ENCODE peak calls at places on chromosomes 5 and 9, in ten cellular contexts. X is AG09309, G is thoracic aorta, E is GM13976, U is endothelial cell, C is nephron progenitor cell, L is progenitor cell of endocrine pancreas, Q is fibroblast of lung, W is mammary epithelial cell, T is H9. Z is an unnamed sample.

GRCh38 chr9:79988126-79988525 is 416.4 kb downstream of the TLE4 start:
- DNase-seq in W (no peak), G (no peak), Q (no peak), U (no peak), X (no peak), T (no peak), C (no peak), L (no peak), E (no peak), Z (no peak)

GRCh38 chr5:172106511-172107356 is 81.3 kb downstream of the STK10 start:
- DNase-seq in X (no peak), U (peak), L (peak), G (no peak), Q (no peak), W (no peak), C (peak), E (peak), T (peak), Z (no peak)

GRCh38 chr9:98365724-98366123 is 110.3 kb upstream of the TBC1D2 start:
- DNase-seq in G (no peak), X (no peak), Q (no peak), L (no peak), W (no peak), T (no peak), E (no peak), C (no peak), U (no peak), Z (no peak)

GRCh38 chr9:93951655-93952118 is 3.5 kb downstream of the BARX1 start:
- DNase-seq in X (no peak), G (no peak), C (peak), Q (no peak), L (no peak), U (no peak), W (no peak), T (peak), E (no peak), Z (no peak)

GRCh38 chr9:6592231-6592630 is 53.3 kb downstream of the GLDC start:
- DNase-seq in G (no peak), C (no peak), T (no peak), W (no peak), Q (no peak), U (no peak), X (no peak), L (no peak), E (no peak), Z (no peak)

GRCh38 chr5:154756871-154757646 is 1.9 kb downstream of the LARP1 start:
- DNase-seq in T (no peak), W (peak), Q (peak), X (no peak), L (no peak), U (peak), G (no peak), C (peak), E (peak), Z (peak)

GRCh38 chr5:95669540-95669939 is 13.3 kb downstream of the SPATA9 start:
- DNase-seq in T (peak), X (peak), W (no peak), C (no peak), E (no peak), Q (peak), L (no peak), G (peak), U (no peak), Z (no peak)

GRCh38 chr5:169703803-169704202 is 66.7 kb downstream of the DOCK2 start:
- DNase-seq in L (no peak), G (no peak), T (no peak), E (no peak), W (no peak), U (no peak), X (no peak), Q (peak), C (no peak), Z (no peak)

GRCh38 chr9:85960688-85961093 is 19.7 kb downstream of the NAA35 start:
- DNase-seq in L (no peak), W (no peak), T (no peak), C (no peak), Q (no peak), E (no peak), U (no peak), G (no peak), X (no peak), Z (no peak)

GRCh38 chr5:167642779-167643517 is 648.5 kb upstream of the WWC1 start:
- DNase-seq in C (no peak), W (peak), T (no peak), G (no peak), L (no peak), E (no peak), Q (peak), X (peak), U (no peak), Z (peak)

GRCh38 chr5:173789031-173789920 is 98.9 kb upstream of the CPEB4 start:
- DNase-seq in W (peak), U (no peak), C (no peak), T (no peak), G (no peak), Q (peak), E (peak), X (peak), L (no peak), Z (peak)

GRCh38 chr5:90813392-90813791 is 254.8 kb downstream of the ADGRV1 start:
- DNase-seq in T (no peak), X (no peak), E (no peak), U (no peak), G (no peak), L (no peak), C (no peak), Q (no peak), W (no peak), Z (no peak)

GRCh38 chr5:151068189-151068570 is 12.7 kb downstream of the TNIP1 start:
- DNase-seq in G (no peak), C (no peak), Q (no peak), E (no peak), U (no peak), X (no peak), L (no peak), T (no peak), W (no peak), Z (no peak)

GRCh38 chr5:36658016-36658415 is 51.6 kb downstream of the SLC1A3 start:
- DNase-seq in T (no peak), Q (peak), E (no peak), X (no peak), L (no peak), W (no peak), U (no peak), G (no peak), C (no peak), Z (no peak)

GRCh38 chr5:24535646-24536045 is 109.1 kb downstream of the CDH10 start:
- DNase-seq in C (no peak), G (no peak), U (no peak), X (no peak), E (no peak), L (no peak), W (no peak), Q (no peak), T (no peak), Z (no peak)

GRCh38 chr5:132385321-132386105 is 16.0 kb downstream of the SLC22A5 start:
- DNase-seq in G (no peak), U (peak), W (peak), X (no peak), C (peak), E (peak), Q (peak), T (no peak), L (no peak), Z (peak)

GRCh38 chr9:87581513-87581912 is 83.8 kb downstream of the DAPK1 start:
- DNase-seq in G (no peak), L (no peak), X (no peak), T (no peak), E (no peak), U (no peak), C (no peak), W (no peak), Q (peak), Z (no peak)

GRCh38 chr5:68250662-68251298 is 35.2 kb downstream of the PIK3R1 start:
- DNase-seq in W (no peak), C (no peak), U (no peak), G (no peak), L (no peak), X (no peak), Q (no peak), E (no peak), T (no peak), Z (no peak)

GRCh38 chr5:59525957-59526356 is 367.6 kb downstream of the PDE4D start:
- DNase-seq in G (no peak), E (no peak), U (no peak), W (peak), Q (peak), X (no peak), C (no peak), L (no peak), T (no peak), Z (peak)
- TF ChIP-seq CTCF in G (no peak), E (no peak), U (no peak), W (no peak), Q (peak), X (no peak), C (no peak), L (no peak), T (no peak), Z (no peak)

GRCh38 chr9:119375892-119376291 is 6.7 kb upstream of the BRINP1 start:
- DNase-seq in U (peak), Q (peak), X (no peak), T (peak), E (no peak), C (peak), L (peak), G (no peak), W (peak), Z (peak)
- TF ChIP-seq CTCF in U (peak), Q (no peak), X (peak), T (peak), E (no peak), C (peak), L (peak), G (no peak), W (peak), Z (peak)

GRCh38 chr9:136665111-136665703 is 2.5 kb downstream of the EGFL7 start:
- DNase-seq in T (no peak), C (peak), E (peak), U (no peak), Q (peak), G (no peak), L (peak), X (no peak), W (no peak), Z (no peak)
- TF ChIP-seq CTCF in T (peak), C (peak), E (no peak), U (no peak), Q (peak), G (peak), L (peak), X (no peak), W (no peak), Z (peak)

GRCh38 chr9:72597181-72597517 is 75.7 kb downstream of the TMC1 start:
- DNase-seq in T (peak), Q (no peak), E (no peak), X (no peak), G (no peak), L (no peak), U (no peak), W (no peak), C (no peak), Z (no peak)
- TF ChIP-seq CTCF in T (no peak), Q (no peak), E (no peak), X (peak), G (no peak), L (no peak), U (no peak), W (no peak), C (no peak), Z (no peak)

DNA sequence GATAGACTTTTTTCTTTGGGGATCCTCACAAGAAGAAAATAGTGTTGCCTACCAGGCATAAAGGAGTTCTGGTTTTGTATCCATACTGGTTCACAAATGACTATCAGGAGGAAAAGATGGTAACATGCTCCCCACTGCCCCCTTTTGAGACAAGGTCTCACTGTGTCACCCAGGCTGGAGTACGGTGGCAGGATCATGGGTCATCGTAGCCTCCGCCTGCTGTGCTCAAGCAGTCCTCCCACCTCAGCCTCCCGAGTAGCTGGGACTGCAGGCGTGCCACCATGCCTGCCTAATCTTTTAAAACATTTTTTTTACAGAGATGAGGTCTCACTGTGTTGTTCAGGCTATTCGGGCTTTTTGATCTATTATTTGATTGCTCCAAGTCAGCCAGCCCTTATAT is 99.3 kb downstream of the TRIO start:
- DNase-seq in X (no peak), C (no peak), W (no peak), E (no peak), Q (no peak), U (no peak), G (no peak), L (no peak), T (no peak), Z (no peak)
- TF ChIP-seq CTCF in X (no peak), C (no peak), W (no peak), E (no peak), Q (no peak), U (no peak), G (no peak), L (no peak), T (peak), Z (no peak)

Z was measured in bronchial epithelial cell.